ENCODE peak calls at places on chromosomes 7 and 10, in seven cellular contexts. Y is activated naive CD4-positive, alpha-beta T cell; M is stimulated activated CD8-positive, alpha-beta memory T cell treated with anti-CD3 and anti-CD28 coated beads, Interleukin-12 subunit alpha, Interleukin-12 subunit beta, amount 100 ng/mL, for 4 hours; Z is WTC11; S is AG08395; L is ELF-1; V is stimulated activated naive CD8-positive, alpha-beta T cell treated with anti-CD3 and anti-CD28 coated beads, Interleukin-15, Interleukin-2, amounts not matched to agents 100 U/mL and 50 U/mL, for 24 hours. O is an unnamed sample.

GRCh38 chr10:70815504-70816219 is at the start of gene SGPL1:
- DNase-seq in L (peak), M (peak), Y (peak), V (peak), S (peak), Z (peak), O (peak)

GRCh38 chr10:128078136-128078969 is 47.9 kb downstream of the MKI67 start:
- DNase-seq in S (peak), Z (peak), L (peak), M (no peak), Y (peak), V (peak), O (no peak)

GRCh38 chr10:94409016-94409657 is 6.8 kb downstream of the TBC1D12 start:
- DNase-seq in V (no peak), Z (no peak), Y (no peak), L (peak), S (no peak), M (no peak), O (no peak)

GRCh38 chr10:118672163-118672562 is 76.7 kb upstream of the PRLHR start:
- DNase-seq in M (no peak), S (no peak), L (no peak), Z (no peak), V (no peak), Y (no peak), O (no peak)

GRCh38 chr10:111656066-111656465 is 527.5 kb downstream of the GPAM start:
- DNase-seq in Z (no peak), M (no peak), Y (no peak), S (peak), V (no peak), L (no peak), O (no peak)

GRCh38 chr7:44643206-44643605 is 36.8 kb downstream of the OGDH start:
- DNase-seq in L (no peak), S (no peak), M (no peak), Y (no peak), Z (no peak), V (no peak), O (no peak)

GRCh38 chr7:116984917-116985316 is 31.6 kb downstream of the ST7 start:
- DNase-seq in Z (no peak), S (peak), Y (no peak), L (no peak), M (no peak), V (no peak), O (no peak)

GRCh38 chr7:107471292-107472070 is 1.6 kb downstream of the GPR22 start:
- DNase-seq in L (no peak), V (no peak), S (no peak), Z (no peak), Y (no peak), M (no peak), O (no peak)

GRCh38 chr7:29629507-29629906 is 65.9 kb downstream of the PRR15 start:
- DNase-seq in Z (no peak), S (no peak), V (no peak), L (no peak), Y (no peak), M (no peak), O (no peak)

GRCh38 chr7:14507617-14508016 is 394.9 kb downstream of the DGKB start:
- DNase-seq in Y (no peak), Z (no peak), V (no peak), S (no peak), L (no peak), M (no peak), O (no peak)

GRCh38 chr7:43756368-43757072 is 2.0 kb upstream of the BLVRA start:
- DNase-seq in L (no peak), V (peak), Y (no peak), S (peak), Z (no peak), M (no peak), O (no peak)

GRCh38 chr10:98096731-98097130 is 37.7 kb upstream of the R3HCC1L start:
- DNase-seq in S (no peak), M (no peak), V (no peak), Z (no peak), L (no peak), Y (no peak), O (no peak)

GRCh38 chr7:155865830-155866545 is 53.7 kb upstream of the SHH start:
- DNase-seq in Z (no peak), L (peak), Y (no peak), M (no peak), S (no peak), V (no peak), O (no peak)

GRCh38 chr10:97761331-97761865 is 10.4 kb downstream of the SFRP5 start:
- DNase-seq in Z (no peak), Y (no peak), S (no peak), M (no peak), L (no peak), V (no peak), O (no peak)

GRCh38 chr10:17113346-17113745 is 16.3 kb downstream of the CUBN start:
- DNase-seq in Z (no peak), V (no peak), M (no peak), L (no peak), S (no peak), Y (no peak), O (no peak)

GRCh38 chr10:130757271-130757670 is 554.2 kb downstream of the TCERG1L start:
- DNase-seq in Z (no peak), S (no peak), Y (no peak), L (no peak), V (no peak), M (no peak), O (no peak)

GRCh38 chr7:98054585-98054984 is 52.1 kb upstream of the LMTK2 start:
- DNase-seq in L (peak), S (no peak), M (no peak), V (no peak), Y (no peak), Z (no peak), O (no peak)

GRCh38 chr10:71685554-71686202 is 33.9 kb downstream of the C10orf105 start:
- DNase-seq in V (no peak), Z (no peak), Y (no peak), S (no peak), L (no peak), M (no peak), O (no peak)

GRCh38 chr7:127905491-127906330 is 125.5 kb downstream of the LRRC4 start:
- DNase-seq in V (no peak), L (peak), M (no peak), S (peak), Y (no peak), Z (no peak), O (no peak)

GRCh38 chr10:12130237-12130872 is 878 bp downstream of the SEC61A2 start:
- DNase-seq in Z (peak), Y (no peak), L (peak), M (no peak), V (peak), S (peak), O (no peak)

GRCh38 chr10:70355234-70356021 is 27.0 kb downstream of the LRRC20 start:
- DNase-seq in V (peak), Z (no peak), L (no peak), M (no peak), Y (no peak), S (no peak), O (no peak)

GRCh38 chr7:84524714-84525694 is 330.4 kb upstream of the SEMA3A start:
- DNase-seq in Y (no peak), Z (no peak), M (no peak), V (no peak), L (no peak), S (peak), O (no peak)

GRCh38 chr7:24158976-24159375 is 125.0 kb upstream of the NPY start:
- DNase-seq in S (no peak), M (no peak), V (no peak), Y (no peak), Z (no peak), L (no peak), O (no peak)

GRCh38 chr10:46022978-46023702 is 7.3 kb downstream of the NCOA4 start:
- DNase-seq in Y (peak), M (peak), Z (peak), S (peak), L (peak), V (peak), O (peak)

GRCh38 chr10:29501692-29502091 is 133.1 kb downstream of the SVIL start:
- DNase-seq in V (no peak), L (no peak), Y (no peak), Z (no peak), M (no peak), S (peak), O (no peak)

GRCh38 chr7:100685049-100685605 is 8.9 kb downstream of the GIGYF1 start:
- DNase-seq in V (no peak), Y (no peak), Z (no peak), M (no peak), S (no peak), L (no peak), O (no peak)

O was measured in central memory CD8-positive, alpha-beta T cell.